ENCODE peak calls at places on chromosomes 16 and 17, in seven cellular contexts. One of them, this sample, is unnamed.

GRCh38 chr16:66250686-66251405 is 115.6 kb upstream of the CDH5 start:
- DNase-seq in anterior cingulate cortex: peak
- DNase-seq in mesenteric fat pad: peak
- DNase-seq in choroid plexus epithelial cell: peak
- DNase-seq in mucosa of gallbladder: peak
- DNase-seq in DMS53: no peak
- DNase-seq in GM23248: peak
- DNase-seq in this sample: peak

GRCh38 chr17:34862384-34862783 is 98.9 kb downstream of the CCT6B start:
- DNase-seq in anterior cingulate cortex: no peak
- DNase-seq in mesenteric fat pad: peak
- DNase-seq in choroid plexus epithelial cell: no peak
- DNase-seq in mucosa of gallbladder: no peak
- DNase-seq in DMS53: no peak
- DNase-seq in GM23248: no peak
- DNase-seq in this sample: no peak

GRCh38 chr16:5036228-5037156 is 2.8 kb upstream of the NAGPA start:
- DNase-seq in anterior cingulate cortex: no peak
- DNase-seq in mesenteric fat pad: no peak
- DNase-seq in choroid plexus epithelial cell: peak
- DNase-seq in mucosa of gallbladder: no peak
- DNase-seq in DMS53: no peak
- DNase-seq in GM23248: no peak
- DNase-seq in this sample: no peak

GRCh38 chr17:44351464-44351863 is 6.4 kb downstream of the GRN start:
- DNase-seq in anterior cingulate cortex: no peak
- DNase-seq in mesenteric fat pad: no peak
- DNase-seq in choroid plexus epithelial cell: no peak
- DNase-seq in mucosa of gallbladder: no peak
- DNase-seq in DMS53: no peak
- DNase-seq in GM23248: no peak
- DNase-seq in this sample: no peak

GRCh38 chr16:2160915-2161551 is 5.5 kb downstream of the TRAF7 start:
- DNase-seq in anterior cingulate cortex: no peak
- DNase-seq in mesenteric fat pad: no peak
- DNase-seq in choroid plexus epithelial cell: peak
- DNase-seq in mucosa of gallbladder: no peak
- DNase-seq in DMS53: no peak
- DNase-seq in GM23248: peak
- DNase-seq in this sample: no peak

GRCh38 chr17:27236710-27237315 is 57.1 kb upstream of the WSB1 start:
- DNase-seq in anterior cingulate cortex: peak
- DNase-seq in mesenteric fat pad: no peak
- DNase-seq in choroid plexus epithelial cell: peak
- DNase-seq in mucosa of gallbladder: peak
- DNase-seq in DMS53: peak
- DNase-seq in GM23248: peak
- DNase-seq in this sample: peak

GRCh38 chr17:17350491-17351355 is 47.5 kb downstream of the NT5M start:
- DNase-seq in anterior cingulate cortex: no peak
- DNase-seq in mesenteric fat pad: peak
- DNase-seq in choroid plexus epithelial cell: peak
- DNase-seq in mucosa of gallbladder: no peak
- DNase-seq in DMS53: no peak
- DNase-seq in GM23248: peak
- DNase-seq in this sample: peak

GRCh38 chr16:57735755-57736418 is at the start of gene KATNB1:
- DNase-seq in anterior cingulate cortex: peak
- DNase-seq in mesenteric fat pad: no peak
- DNase-seq in choroid plexus epithelial cell: peak
- DNase-seq in mucosa of gallbladder: no peak
- DNase-seq in DMS53: peak
- DNase-seq in GM23248: no peak
- DNase-seq in this sample: peak

GRCh38 chr17:15999974-16000827 is 577 bp downstream of the TTC19 start:
- DNase-seq in anterior cingulate cortex: no peak
- DNase-seq in mesenteric fat pad: no peak
- DNase-seq in choroid plexus epithelial cell: peak
- DNase-seq in mucosa of gallbladder: peak
- DNase-seq in DMS53: peak
- DNase-seq in GM23248: peak
- DNase-seq in this sample: peak

GRCh38 chr17:43398724-43399595 is at the start of gene ARL4D:
- DNase-seq in anterior cingulate cortex: peak
- DNase-seq in mesenteric fat pad: peak
- DNase-seq in choroid plexus epithelial cell: peak
- DNase-seq in mucosa of gallbladder: peak
- DNase-seq in DMS53: peak
- DNase-seq in GM23248: peak
- DNase-seq in this sample: peak

GRCh38 chr16:74650966-74651567 is 15.6 kb downstream of the RFWD3 start:
- DNase-seq in anterior cingulate cortex: no peak
- DNase-seq in mesenteric fat pad: no peak
- DNase-seq in choroid plexus epithelial cell: peak
- DNase-seq in mucosa of gallbladder: no peak
- DNase-seq in DMS53: peak
- DNase-seq in GM23248: peak
- DNase-seq in this sample: no peak

GRCh38 chr17:70405492-70406220 is 236.3 kb downstream of the KCNJ2 start:
- DNase-seq in anterior cingulate cortex: no peak
- DNase-seq in mesenteric fat pad: no peak
- DNase-seq in choroid plexus epithelial cell: peak
- DNase-seq in mucosa of gallbladder: no peak
- DNase-seq in DMS53: peak
- DNase-seq in GM23248: peak
- DNase-seq in this sample: peak

GRCh38 chr16:22330326-22330725 is 33.1 kb downstream of the POLR3E start:
- DNase-seq in anterior cingulate cortex: no peak
- DNase-seq in mesenteric fat pad: no peak
- DNase-seq in choroid plexus epithelial cell: no peak
- DNase-seq in mucosa of gallbladder: no peak
- DNase-seq in DMS53: no peak
- DNase-seq in GM23248: no peak
- DNase-seq in this sample: no peak

GRCh38 chr17:28120766-28121165 is 78.3 kb downstream of the NLK start:
- DNase-seq in anterior cingulate cortex: no peak
- DNase-seq in mesenteric fat pad: no peak
- DNase-seq in choroid plexus epithelial cell: no peak
- DNase-seq in mucosa of gallbladder: no peak
- DNase-seq in DMS53: no peak
- DNase-seq in GM23248: no peak
- DNase-seq in this sample: no peak

GRCh38 chr16:71537643-71538042 is 11.4 kb downstream of the CHST4 start:
- DNase-seq in anterior cingulate cortex: peak
- DNase-seq in mesenteric fat pad: no peak
- DNase-seq in choroid plexus epithelial cell: peak
- DNase-seq in mucosa of gallbladder: peak
- DNase-seq in DMS53: peak
- DNase-seq in GM23248: peak
- DNase-seq in this sample: no peak

GRCh38 chr16:85279874-85280545 is 167.7 kb upstream of the CIBAR2 start:
- DNase-seq in anterior cingulate cortex: peak
- DNase-seq in mesenteric fat pad: no peak
- DNase-seq in choroid plexus epithelial cell: peak
- DNase-seq in mucosa of gallbladder: peak
- DNase-seq in DMS53: no peak
- DNase-seq in GM23248: no peak
- DNase-seq in this sample: no peak

GRCh38 chr16:57482845-57483545 is 3.3 kb downstream of the DOK4 start:
- DNase-seq in anterior cingulate cortex: no peak
- DNase-seq in mesenteric fat pad: peak
- DNase-seq in choroid plexus epithelial cell: no peak
- DNase-seq in mucosa of gallbladder: no peak
- DNase-seq in DMS53: no peak
- DNase-seq in GM23248: no peak
- DNase-seq in this sample: no peak

GRCh38 chr16:21001262-21001661 is 100.7 kb downstream of the LYRM1 start:
- DNase-seq in anterior cingulate cortex: no peak
- DNase-seq in mesenteric fat pad: no peak
- DNase-seq in choroid plexus epithelial cell: peak
- DNase-seq in mucosa of gallbladder: no peak
- DNase-seq in DMS53: peak
- DNase-seq in GM23248: peak
- DNase-seq in this sample: peak

GRCh38 chr17:75459246-75459589 is 2.8 kb downstream of the TMEM94 start:
- DNase-seq in anterior cingulate cortex: no peak
- DNase-seq in mesenteric fat pad: no peak
- DNase-seq in choroid plexus epithelial cell: no peak
- DNase-seq in mucosa of gallbladder: no peak
- DNase-seq in DMS53: no peak
- DNase-seq in GM23248: no peak
- DNase-seq in this sample: no peak

GRCh38 chr17:64133546-64134215 is 3.7 kb upstream of the ERN1 start:
- DNase-seq in anterior cingulate cortex: peak
- DNase-seq in mesenteric fat pad: no peak
- DNase-seq in choroid plexus epithelial cell: peak
- DNase-seq in mucosa of gallbladder: peak
- DNase-seq in DMS53: peak
- DNase-seq in GM23248: peak
- DNase-seq in this sample: no peak

GRCh38 chr16:19269098-19269497 is 16.4 kb upstream of the CLEC19A start:
- DNase-seq in anterior cingulate cortex: no peak
- DNase-seq in mesenteric fat pad: no peak
- DNase-seq in choroid plexus epithelial cell: no peak
- DNase-seq in mucosa of gallbladder: no peak
- DNase-seq in DMS53: no peak
- DNase-seq in GM23248: no peak
- DNase-seq in this sample: no peak

GRCh38 chr17:31568140-31568938 is 176.9 kb downstream of the RAB11FIP4 start:
- DNase-seq in anterior cingulate cortex: no peak
- DNase-seq in mesenteric fat pad: no peak
- DNase-seq in choroid plexus epithelial cell: no peak
- DNase-seq in mucosa of gallbladder: no peak
- DNase-seq in DMS53: no peak
- DNase-seq in GM23248: peak
- DNase-seq in this sample: no peak

GRCh38 chr16:81786321-81786720 is 7.2 kb downstream of the PLCG2 start:
- DNase-seq in anterior cingulate cortex: no peak
- DNase-seq in mesenteric fat pad: no peak
- DNase-seq in choroid plexus epithelial cell: peak
- DNase-seq in mucosa of gallbladder: no peak
- DNase-seq in DMS53: no peak
- DNase-seq in GM23248: peak
- DNase-seq in this sample: peak

GRCh38 chr17:2949469-2950044 is 113.8 kb downstream of the OR1D5 start:
- DNase-seq in anterior cingulate cortex: no peak
- DNase-seq in mesenteric fat pad: peak
- DNase-seq in choroid plexus epithelial cell: no peak
- DNase-seq in mucosa of gallbladder: peak
- DNase-seq in DMS53: no peak
- DNase-seq in GM23248: peak
- DNase-seq in this sample: peak

GRCh38 chr17:47265983-47266541 is 12.4 kb downstream of the ITGB3 start:
- DNase-seq in anterior cingulate cortex: no peak
- DNase-seq in mesenteric fat pad: no peak
- DNase-seq in choroid plexus epithelial cell: peak
- DNase-seq in mucosa of gallbladder: no peak
- DNase-seq in DMS53: peak
- DNase-seq in GM23248: peak
- DNase-seq in this sample: peak

GRCh38 chr16:6926341-6926740 is 406.3 kb upstream of the RBFOX1 start:
- DNase-seq in anterior cingulate cortex: no peak
- DNase-seq in mesenteric fat pad: no peak
- DNase-seq in choroid plexus epithelial cell: no peak
- DNase-seq in mucosa of gallbladder: no peak
- DNase-seq in DMS53: no peak
- DNase-seq in GM23248: no peak
- DNase-seq in this sample: no peak

GRCh38 chr17:76467809-76468633 is 618 bp downstream of the AANAT start:
- DNase-seq in anterior cingulate cortex: no peak
- DNase-seq in mesenteric fat pad: no peak
- DNase-seq in choroid plexus epithelial cell: no peak
- DNase-seq in mucosa of gallbladder: no peak
- DNase-seq in DMS53: no peak
- DNase-seq in GM23248: no peak
- DNase-seq in this sample: no peak

GRCh38 chr17:57849163-57849873 is 526 bp downstream of the MRPS23 start:
- DNase-seq in anterior cingulate cortex: no peak
- DNase-seq in mesenteric fat pad: no peak
- DNase-seq in choroid plexus epithelial cell: no peak
- DNase-seq in mucosa of gallbladder: no peak
- DNase-seq in DMS53: peak
- DNase-seq in GM23248: peak
- DNase-seq in this sample: no peak

GRCh38 chr16:80231888-80232287 is 308.9 kb upstream of the DYNLRB2 start:
- DNase-seq in anterior cingulate cortex: no peak
- DNase-seq in mesenteric fat pad: no peak
- DNase-seq in choroid plexus epithelial cell: peak
- DNase-seq in mucosa of gallbladder: no peak
- DNase-seq in DMS53: no peak
- DNase-seq in GM23248: peak
- DNase-seq in this sample: peak

GRCh38 chr17:1153795-1154546 is 25.8 kb downstream of the ABR start:
- DNase-seq in anterior cingulate cortex: peak
- DNase-seq in mesenteric fat pad: no peak
- DNase-seq in choroid plexus epithelial cell: peak
- DNase-seq in mucosa of gallbladder: peak
- DNase-seq in DMS53: peak
- DNase-seq in GM23248: peak
- DNase-seq in this sample: peak